ENCODE peak calls at places on chromosome 4, in five cellular contexts. One of them, this sample, is unnamed.

GRCh38 chr4:152500798-152501434 is 35.0 kb downstream of the FBXW7 start:
- DNase-seq in fibroblast of mammary gland: peak
- DNase-seq in tibial artery: no peak
- DNase-seq in foreskin fibroblast: peak
- DNase-seq in GM23248: peak
- DNase-seq in this sample: peak

GRCh38 chr4:152398060-152398459 is 137.8 kb downstream of the FBXW7 start:
- DNase-seq in fibroblast of mammary gland: peak
- DNase-seq in tibial artery: no peak
- DNase-seq in foreskin fibroblast: peak
- DNase-seq in GM23248: peak
- DNase-seq in this sample: peak

GRCh38 chr4:61204353-61204752 is 4.2 kb downstream of the ADGRL3 start:
- DNase-seq in tibial artery: no peak
- DNase-seq in fibroblast of mammary gland: no peak
- DNase-seq in foreskin fibroblast: peak
- DNase-seq in GM23248: no peak
- DNase-seq in this sample: peak

GRCh38 chr4:23770011-23770410 is 119.8 kb downstream of the PPARGC1A start:
- DNase-seq in fibroblast of mammary gland: peak
- DNase-seq in tibial artery: no peak
- DNase-seq in foreskin fibroblast: peak
- DNase-seq in GM23248: peak
- DNase-seq in this sample: no peak

GRCh38 chr4:43837604-43838003 is 611.0 kb downstream of the KCTD8 start:
- DNase-seq in foreskin fibroblast: no peak
- DNase-seq in fibroblast of mammary gland: no peak
- DNase-seq in GM23248: no peak
- DNase-seq in tibial artery: no peak
- DNase-seq in this sample: no peak

GRCh38 chr4:675980-676870 is 1.9 kb downstream of the MYL5 start:
- DNase-seq in tibial artery: no peak
- DNase-seq in foreskin fibroblast: no peak
- DNase-seq in GM23248: no peak
- DNase-seq in fibroblast of mammary gland: no peak
- DNase-seq in this sample: no peak

GRCh38 chr4:169446824-169447223 is 165.6 kb downstream of the NEK1 start:
- DNase-seq in foreskin fibroblast: no peak
- DNase-seq in fibroblast of mammary gland: no peak
- DNase-seq in GM23248: no peak
- DNase-seq in tibial artery: no peak
- DNase-seq in this sample: no peak

GRCh38 chr4:28481565-28481964 is 1620.9 kb downstream of the STIM2 start:
- DNase-seq in tibial artery: no peak
- DNase-seq in foreskin fibroblast: no peak
- DNase-seq in GM23248: no peak
- DNase-seq in fibroblast of mammary gland: no peak
- DNase-seq in this sample: peak

GRCh38 chr4:7624361-7624760 is 189.6 kb upstream of the PSAPL1 start:
- DNase-seq in foreskin fibroblast: no peak
- DNase-seq in tibial artery: no peak
- DNase-seq in GM23248: peak
- DNase-seq in fibroblast of mammary gland: no peak
- DNase-seq in this sample: no peak

GRCh38 chr4:72283357-72283756 is 251.6 kb downstream of the NPFFR2 start:
- DNase-seq in foreskin fibroblast: no peak
- DNase-seq in tibial artery: no peak
- DNase-seq in GM23248: no peak
- DNase-seq in fibroblast of mammary gland: no peak
- DNase-seq in this sample: peak

GRCh38 chr4:26737385-26737784 is 123.3 kb upstream of the STIM2 start:
- DNase-seq in fibroblast of mammary gland: no peak
- DNase-seq in GM23248: no peak
- DNase-seq in foreskin fibroblast: no peak
- DNase-seq in tibial artery: no peak
- DNase-seq in this sample: no peak

GRCh38 chr4:140260227-140260626 is 106.2 kb upstream of the MAML3 start:
- DNase-seq in foreskin fibroblast: peak
- DNase-seq in fibroblast of mammary gland: peak
- DNase-seq in GM23248: peak
- DNase-seq in tibial artery: no peak
- DNase-seq in this sample: peak

GRCh38 chr4:113560579-113560978 is 201.0 kb downstream of the CAMK2D start:
- DNase-seq in tibial artery: no peak
- DNase-seq in GM23248: peak
- DNase-seq in fibroblast of mammary gland: no peak
- DNase-seq in foreskin fibroblast: peak
- DNase-seq in this sample: no peak

GRCh38 chr4:174611792-174612191 is 89.5 kb upstream of the HPGD start:
- DNase-seq in fibroblast of mammary gland: no peak
- DNase-seq in foreskin fibroblast: no peak
- DNase-seq in tibial artery: no peak
- DNase-seq in GM23248: no peak
- DNase-seq in this sample: no peak

GRCh38 chr4:138788857-138789256 is 226.7 kb upstream of the NOCT start:
- DNase-seq in GM23248: no peak
- DNase-seq in fibroblast of mammary gland: no peak
- DNase-seq in foreskin fibroblast: no peak
- DNase-seq in tibial artery: no peak
- DNase-seq in this sample: no peak

GRCh38 chr4:150096625-150097024 is 18.4 kb downstream of the DCLK2 start:
- DNase-seq in GM23248: no peak
- DNase-seq in tibial artery: no peak
- DNase-seq in fibroblast of mammary gland: no peak
- DNase-seq in foreskin fibroblast: no peak
- DNase-seq in this sample: no peak

DNA sequence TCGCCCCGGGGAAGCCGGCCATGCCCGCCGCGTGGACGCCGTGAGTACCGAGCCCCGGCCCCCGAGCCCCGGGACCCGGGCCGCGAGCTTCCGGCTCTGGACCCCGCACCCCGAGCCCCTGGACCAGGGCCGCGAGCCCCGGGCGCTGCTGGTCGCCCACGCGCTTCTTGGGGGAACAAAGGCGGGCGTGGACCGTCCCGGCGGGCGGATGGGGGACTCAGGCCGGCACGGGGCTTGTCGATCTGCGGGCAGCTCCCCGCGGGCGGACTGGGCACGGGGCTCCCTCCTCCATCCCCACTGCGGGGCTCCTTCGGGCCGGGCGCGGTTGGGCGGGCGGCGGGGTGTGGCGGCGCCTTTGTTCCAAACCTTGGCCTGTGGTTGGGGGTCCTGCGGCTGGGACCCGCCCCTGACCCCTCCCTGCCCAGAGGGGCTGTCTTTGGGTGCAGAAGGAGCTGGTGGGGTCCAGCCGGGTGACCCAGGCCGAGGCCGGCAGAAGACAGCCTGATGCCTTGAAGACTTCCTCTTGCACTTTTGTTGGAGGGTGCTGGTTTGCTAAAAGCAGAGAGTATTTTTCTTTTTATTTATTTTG is 25.2 kb upstream of the ADD1 start:
- DNase-seq in tibial artery: no peak
- DNase-seq in GM23248: peak
- DNase-seq in fibroblast of mammary gland: no peak
- DNase-seq in foreskin fibroblast: peak
- DNase-seq in this sample: no peak
- H3K4me3 ChIP-seq in tibial artery: peak
- H3K4me3 ChIP-seq in GM23248: peak
- H3K4me3 ChIP-seq in fibroblast of mammary gland: peak
- H3K4me3 ChIP-seq in foreskin fibroblast: peak
- H3K4me3 ChIP-seq in this sample: peak

GRCh38 chr4:69518543-69519198 is 23.0 kb upstream of the UGT2B4 start:
- DNase-seq in GM23248: no peak
- DNase-seq in fibroblast of mammary gland: peak
- DNase-seq in tibial artery: no peak
- DNase-seq in foreskin fibroblast: no peak
- DNase-seq in this sample: no peak
- H3K4me3 ChIP-seq in GM23248: no peak
- H3K4me3 ChIP-seq in fibroblast of mammary gland: no peak
- H3K4me3 ChIP-seq in tibial artery: no peak
- H3K4me3 ChIP-seq in foreskin fibroblast: no peak
- H3K4me3 ChIP-seq in this sample: no peak

GRCh38 chr4:87365348-87365747 is 25.6 kb downstream of the HSD17B11 start:
- DNase-seq in GM23248: no peak
- DNase-seq in foreskin fibroblast: no peak
- DNase-seq in tibial artery: no peak
- DNase-seq in fibroblast of mammary gland: no peak
- DNase-seq in this sample: no peak
- H3K4me3 ChIP-seq in GM23248: no peak
- H3K4me3 ChIP-seq in foreskin fibroblast: no peak
- H3K4me3 ChIP-seq in tibial artery: no peak
- H3K4me3 ChIP-seq in fibroblast of mammary gland: no peak
- H3K4me3 ChIP-seq in this sample: no peak

GRCh38 chr4:37991623-37992410 is 31.6 kb downstream of the PTTG2 start:
- DNase-seq in GM23248: no peak
- DNase-seq in foreskin fibroblast: no peak
- DNase-seq in tibial artery: no peak
- DNase-seq in fibroblast of mammary gland: no peak
- DNase-seq in this sample: no peak

GRCh38 chr4:37990731-37991130 is 30.5 kb downstream of the PTTG2 start:
- DNase-seq in GM23248: no peak
- DNase-seq in foreskin fibroblast: no peak
- DNase-seq in fibroblast of mammary gland: no peak
- DNase-seq in tibial artery: no peak
- DNase-seq in this sample: no peak

GRCh38 chr4:37989398-37990260 is 29.4 kb downstream of the PTTG2 start:
- DNase-seq in tibial artery: no peak
- DNase-seq in fibroblast of mammary gland: no peak
- DNase-seq in GM23248: no peak
- DNase-seq in foreskin fibroblast: no peak
- DNase-seq in this sample: no peak

GRCh38 chr4:37985730-37986275 is 25.6 kb downstream of the PTTG2 start:
- DNase-seq in tibial artery: no peak
- DNase-seq in foreskin fibroblast: no peak
- DNase-seq in fibroblast of mammary gland: no peak
- DNase-seq in GM23248: no peak
- DNase-seq in this sample: no peak

GRCh38 chr4:37988670-37989069 is 28.5 kb downstream of the PTTG2 start:
- DNase-seq in foreskin fibroblast: no peak
- DNase-seq in tibial artery: no peak
- DNase-seq in fibroblast of mammary gland: no peak
- DNase-seq in GM23248: no peak
- DNase-seq in this sample: no peak
- H3K4me3 ChIP-seq in foreskin fibroblast: no peak
- H3K4me3 ChIP-seq in tibial artery: no peak
- H3K4me3 ChIP-seq in fibroblast of mammary gland: no peak
- H3K4me3 ChIP-seq in GM23248: no peak
- H3K4me3 ChIP-seq in this sample: no peak